ENCODE peak calls at places on chromosome 18, in ten cellular contexts. G is GM12865; Y is colonic mucosa; W is cardiac muscle cell; K is NCI-H510A treated with DMSO at 0.1 percent for 48 hours; H is lower leg skin; Z is astrocyte of the spinal cord; S is effector memory CD8-positive, alpha-beta T cell; T is stimulated activated CD8-positive, alpha-beta memory T cell treated with anti-CD3 and anti-CD28 coated beads, Interleukin-12 subunit alpha, Interleukin-12 subunit beta, amount 100 ng/mL, for 4 hours; C is SJSA1. I is an unnamed sample.

GRCh38 chr18:50183556-50183955 is 11.4 kb downstream of the MYO5B start:
- DNase-seq in Y (no peak), W (no peak), K (no peak), T (no peak), G (peak), Z (peak), S (no peak), H (no peak), C (no peak), I (no peak)

GRCh38 chr18:73980289-73980979 is 167.2 kb downstream of the FBXO15 start:
- DNase-seq in T (no peak), H (no peak), Z (no peak), G (no peak), C (peak), Y (no peak), K (peak), W (peak), S (no peak), I (no peak)

GRCh38 chr18:36499938-36500337 is 202.4 kb downstream of the FHOD3 start:
- DNase-seq in G (peak), K (no peak), H (no peak), S (no peak), W (no peak), T (no peak), Y (no peak), Z (peak), C (no peak), I (no peak)

GRCh38 chr18:70289351-70290330 is 796 bp downstream of the SOCS6 start:
- DNase-seq in Y (peak), Z (peak), W (peak), K (peak), C (peak), S (no peak), H (no peak), G (peak), T (no peak), I (peak)

GRCh38 chr18:48621240-48621639 is 82.4 kb downstream of the CTIF start:
- DNase-seq in K (no peak), C (peak), W (no peak), Y (no peak), T (no peak), Z (peak), S (no peak), G (no peak), H (no peak), I (no peak)

GRCh38 chr18:58359226-58360019 is 269.5 kb downstream of the ALPK2 start:
- DNase-seq in T (no peak), H (no peak), Z (peak), C (peak), G (no peak), S (no peak), K (no peak), Y (no peak), W (no peak), I (no peak)

GRCh38 chr18:10032331-10032979 is 118.6 kb downstream of the VAPA start:
- DNase-seq in H (peak), Y (no peak), K (no peak), G (no peak), W (peak), T (peak), Z (no peak), S (no peak), C (no peak), I (peak)

GRCh38 chr18:49319590-49319989 is 140.9 kb downstream of the DYM start:
- DNase-seq in Y (no peak), W (no peak), Z (peak), C (no peak), S (no peak), G (no peak), H (no peak), K (no peak), T (no peak), I (no peak)

GRCh38 chr18:33711514-33711913 is 133.5 kb downstream of the ASXL3 start:
- DNase-seq in C (no peak), S (no peak), Y (no peak), K (no peak), G (no peak), W (no peak), T (no peak), Z (no peak), H (no peak), I (no peak)

GRCh38 chr18:70419526-70419925 is 130.7 kb downstream of the SOCS6 start:
- DNase-seq in T (no peak), S (no peak), C (no peak), W (no peak), K (no peak), G (no peak), Y (no peak), H (no peak), Z (peak), I (no peak)

GRCh38 chr18:24766376-24766775 is 305.9 kb downstream of the HRH4 start:
- DNase-seq in K (no peak), S (no peak), G (no peak), Z (no peak), W (no peak), Y (no peak), H (no peak), C (no peak), T (no peak), I (no peak)

GRCh38 chr18:34611904-34612303 is 98.2 kb upstream of the DTNA start:
- DNase-seq in S (no peak), Z (no peak), T (no peak), Y (no peak), K (no peak), G (no peak), C (no peak), H (no peak), W (no peak), I (no peak)

GRCh38 chr18:58044370-58045264 is 591 bp downstream of the NEDD4L start:
- DNase-seq in W (peak), Z (peak), Y (peak), C (peak), H (peak), G (peak), S (peak), T (peak), K (peak), I (peak)

GRCh38 chr18:36391426-36392145 is 94.1 kb downstream of the FHOD3 start:
- DNase-seq in C (no peak), G (no peak), H (peak), S (no peak), K (no peak), Y (no peak), T (no peak), Z (no peak), W (no peak), I (no peak)

GRCh38 chr18:43236921-43237320 is 40.4 kb downstream of the SYT4 start:
- DNase-seq in Y (no peak), G (no peak), W (no peak), K (no peak), H (no peak), Z (peak), T (no peak), C (no peak), S (no peak), I (no peak)

GRCh38 chr18:76894947-76895346 is 72.6 kb downstream of the ZNF236 start:
- DNase-seq in T (no peak), C (no peak), H (no peak), W (no peak), Z (no peak), G (no peak), S (no peak), Y (no peak), K (no peak), I (no peak)

GRCh38 chr18:12428923-12429322 is 21.2 kb downstream of the PRELID3A start:
- DNase-seq in Z (no peak), C (no peak), G (no peak), T (no peak), W (peak), K (no peak), S (no peak), Y (no peak), H (no peak), I (no peak)

GRCh38 chr18:54946149-54946581 is 13.1 kb downstream of the CCDC68 start:
- DNase-seq in G (peak), C (no peak), K (peak), W (peak), T (no peak), H (no peak), S (peak), Y (peak), Z (no peak), I (peak)

GRCh38 chr18:75087119-75088020 is 121.6 kb downstream of the PTGR3 start:
- DNase-seq in K (no peak), T (no peak), W (no peak), C (no peak), S (no peak), H (peak), G (no peak), Y (no peak), Z (no peak), I (no peak)

GRCh38 chr18:79616651-79617518 is 62.7 kb upstream of the CTDP1 start:
- DNase-seq in W (no peak), C (no peak), G (no peak), K (no peak), H (peak), T (no peak), Y (no peak), Z (peak), S (no peak), I (no peak)

GRCh38 chr18:34848695-34849094 is 138.6 kb downstream of the DTNA start:
- DNase-seq in S (no peak), W (no peak), Y (no peak), T (no peak), H (no peak), C (no peak), K (no peak), G (no peak), Z (no peak), I (no peak)

GRCh38 chr18:31206787-31207381 is 44.2 kb upstream of the DSC1 start:
- DNase-seq in G (peak), H (peak), S (no peak), W (no peak), T (no peak), Y (peak), K (peak), C (peak), Z (peak), I (no peak)

GRCh38 chr18:24979223-24979622 is 372.7 kb downstream of the ZNF521 start:
- DNase-seq in K (no peak), T (no peak), C (no peak), Y (no peak), H (no peak), Z (no peak), G (no peak), S (no peak), W (no peak), I (no peak)

I was measured in stimulated activated naive CD8-positive, alpha-beta T cell treated with anti-CD3 and anti-CD28 coated beads, Interleukin-15, amount 100 ng/mL, for 72 hours.